ENCODE peak calls at places on chromosome 18, in eight cellular contexts. L is NAMALWA, Z is astrocyte of the spinal cord, J is T1000, R is epithelial cell of esophagus, D is KBM-7, P is type B pancreatic cell, Q is choroid plexus epithelial cell. E is an unnamed sample.

GRCh38 chr18:48452863-48453323 is 43.7 kb upstream of the ZBTB7C start:
- DNase-seq in L (no peak), Z (peak), J (no peak), R (peak), D (peak), P (no peak), Q (peak), E (no peak)

GRCh38 chr18:24534271-24534670 is 73.8 kb downstream of the HRH4 start:
- DNase-seq in L (no peak), Z (no peak), J (no peak), R (no peak), D (no peak), P (no peak), Q (no peak), E (peak)

GRCh38 chr18:34224423-34225217 is at the start of gene NOL4:
- DNase-seq in L (no peak), Z (peak), J (peak), R (peak), D (no peak), P (peak), Q (peak), E (no peak)

GRCh38 chr18:5413447-5413846 is 117.9 kb upstream of the ZBTB14 start:
- DNase-seq in L (no peak), Z (no peak), J (no peak), R (no peak), D (no peak), P (no peak), Q (no peak), E (no peak)

GRCh38 chr18:23596183-23596582 is 9.9 kb upstream of the NPC1 start:
- DNase-seq in L (no peak), Z (no peak), J (no peak), R (no peak), D (no peak), P (no peak), Q (no peak), E (no peak)

GRCh38 chr18:11672846-11673454 is 16.1 kb upstream of the GNAL start:
- DNase-seq in L (no peak), Z (no peak), J (no peak), R (no peak), D (no peak), P (no peak), Q (no peak), E (peak)

GRCh38 chr18:77052656-77053309 is 79.8 kb downstream of the MBP start:
- DNase-seq in L (peak), Z (no peak), J (no peak), R (no peak), D (peak), P (no peak), Q (no peak), E (no peak)

GRCh38 chr18:35410561-35410960 is 33.4 kb upstream of the ZNF396 start:
- DNase-seq in L (peak), Z (no peak), J (no peak), R (no peak), D (no peak), P (no peak), Q (no peak), E (no peak)

GRCh38 chr18:49846718-49847470 is 33.6 kb upstream of the ACAA2 start:
- DNase-seq in L (no peak), Z (no peak), J (no peak), R (no peak), D (no peak), P (no peak), Q (no peak), E (no peak)

GRCh38 chr18:22032392-22032961 is 136.9 kb upstream of the GATA6 start:
- DNase-seq in L (no peak), Z (peak), J (peak), R (peak), D (no peak), P (no peak), Q (peak), E (no peak)

GRCh38 chr18:32095571-32096229 is 4.0 kb downstream of the RNF138 start:
- DNase-seq in L (no peak), Z (no peak), J (no peak), R (no peak), D (no peak), P (no peak), Q (no peak), E (no peak)

GRCh38 chr18:8863427-8863826 is 158.1 kb downstream of the MTCL1 start:
- DNase-seq in L (no peak), Z (no peak), J (no peak), R (no peak), D (no peak), P (no peak), Q (no peak), E (no peak)

GRCh38 chr18:51006061-51006818 is 23.8 kb upstream of the SMAD4 start:
- DNase-seq in L (no peak), Z (no peak), J (no peak), R (peak), D (no peak), P (no peak), Q (no peak), E (no peak)

GRCh38 chr18:49019446-49020045 is 68.8 kb upstream of the SMAD7 start:
- DNase-seq in L (no peak), Z (no peak), J (no peak), R (peak), D (no peak), P (peak), Q (no peak), E (no peak)

GRCh38 chr18:8657873-8658521 is 47.4 kb upstream of the MTCL1 start:
- DNase-seq in L (no peak), Z (peak), J (no peak), R (peak), D (no peak), P (no peak), Q (peak), E (no peak)

GRCh38 chr18:136433-136832 is 21.9 kb upstream of the USP14 start:
- DNase-seq in L (peak), Z (no peak), J (no peak), R (no peak), D (no peak), P (no peak), Q (no peak), E (no peak)

GRCh38 chr18:33757037-33757436 is 179.0 kb downstream of the ASXL3 start:
- DNase-seq in L (no peak), Z (peak), J (no peak), R (peak), D (no peak), P (no peak), Q (peak), E (no peak)

GRCh38 chr18:48172226-48173006 is 236.8 kb downstream of the ZBTB7C start:
- DNase-seq in L (no peak), Z (no peak), J (no peak), R (no peak), D (no peak), P (no peak), Q (peak), E (no peak)